ENCODE peak calls at places on chromosomes 7 and 10, in eight cellular contexts. One of them, this sample, is unnamed.

GRCh38 chr7:120436487-120437060 is 163.6 kb downstream of the KCND2 start:
- DNase-seq in astrocyte of the spinal cord: no peak
- DNase-seq in adrenal gland: no peak
- DNase-seq in fibroblast of the aortic adventitia: no peak
- DNase-seq in sigmoid colon: no peak
- DNase-seq in tibial artery: no peak
- DNase-seq in heart left ventricle: no peak
- DNase-seq in HepG2: no peak
- DNase-seq in this sample: no peak

GRCh38 chr10:105189464-105189800 is 548.3 kb downstream of the SORCS3 start:
- DNase-seq in astrocyte of the spinal cord: peak
- DNase-seq in adrenal gland: no peak
- DNase-seq in fibroblast of the aortic adventitia: peak
- DNase-seq in sigmoid colon: no peak
- DNase-seq in tibial artery: no peak
- DNase-seq in heart left ventricle: no peak
- DNase-seq in HepG2: no peak
- DNase-seq in this sample: no peak

GRCh38 chr10:98664329-98665042 is 217.8 kb upstream of the HPS1 start:
- DNase-seq in astrocyte of the spinal cord: peak
- DNase-seq in adrenal gland: peak
- DNase-seq in fibroblast of the aortic adventitia: peak
- DNase-seq in sigmoid colon: no peak
- DNase-seq in tibial artery: no peak
- DNase-seq in heart left ventricle: no peak
- DNase-seq in HepG2: peak
- DNase-seq in this sample: peak

GRCh38 chr10:93837783-93838677 is 55.7 kb upstream of the SLC35G1 start:
- DNase-seq in astrocyte of the spinal cord: no peak
- DNase-seq in adrenal gland: peak
- DNase-seq in fibroblast of the aortic adventitia: no peak
- DNase-seq in sigmoid colon: no peak
- DNase-seq in tibial artery: peak
- DNase-seq in heart left ventricle: no peak
- DNase-seq in HepG2: no peak
- DNase-seq in this sample: no peak

GRCh38 chr10:1620803-1621202 is 116.5 kb downstream of the ADARB2 start:
- DNase-seq in astrocyte of the spinal cord: no peak
- DNase-seq in adrenal gland: no peak
- DNase-seq in fibroblast of the aortic adventitia: no peak
- DNase-seq in sigmoid colon: no peak
- DNase-seq in tibial artery: no peak
- DNase-seq in heart left ventricle: no peak
- DNase-seq in HepG2: no peak
- DNase-seq in this sample: no peak

GRCh38 chr10:85612378-85612775 is 754.2 kb downstream of the GRID1 start:
- DNase-seq in astrocyte of the spinal cord: no peak
- DNase-seq in adrenal gland: no peak
- DNase-seq in fibroblast of the aortic adventitia: no peak
- DNase-seq in sigmoid colon: no peak
- DNase-seq in tibial artery: no peak
- DNase-seq in heart left ventricle: no peak
- DNase-seq in HepG2: no peak
- DNase-seq in this sample: no peak

GRCh38 chr10:12396093-12396492 is 46.7 kb downstream of the CAMK1D start:
- DNase-seq in astrocyte of the spinal cord: no peak
- DNase-seq in adrenal gland: no peak
- DNase-seq in fibroblast of the aortic adventitia: no peak
- DNase-seq in sigmoid colon: no peak
- DNase-seq in tibial artery: no peak
- DNase-seq in heart left ventricle: no peak
- DNase-seq in HepG2: no peak
- DNase-seq in this sample: no peak

GRCh38 chr7:135744938-135745701 is 3.5 kb downstream of the FAM180A start:
- DNase-seq in astrocyte of the spinal cord: peak
- DNase-seq in adrenal gland: no peak
- DNase-seq in fibroblast of the aortic adventitia: peak
- DNase-seq in sigmoid colon: no peak
- DNase-seq in tibial artery: no peak
- DNase-seq in heart left ventricle: no peak
- DNase-seq in HepG2: no peak
- DNase-seq in this sample: peak

GRCh38 chr10:23069019-23069665 is 26.2 kb upstream of the MSRB2 start:
- DNase-seq in astrocyte of the spinal cord: no peak
- DNase-seq in adrenal gland: no peak
- DNase-seq in fibroblast of the aortic adventitia: no peak
- DNase-seq in sigmoid colon: no peak
- DNase-seq in tibial artery: no peak
- DNase-seq in heart left ventricle: no peak
- DNase-seq in HepG2: no peak
- DNase-seq in this sample: no peak

GRCh38 chr7:135650831-135651573 is 11.3 kb upstream of the STMP1 start:
- DNase-seq in astrocyte of the spinal cord: peak
- DNase-seq in adrenal gland: no peak
- DNase-seq in fibroblast of the aortic adventitia: peak
- DNase-seq in sigmoid colon: no peak
- DNase-seq in tibial artery: peak
- DNase-seq in heart left ventricle: no peak
- DNase-seq in HepG2: no peak
- DNase-seq in this sample: peak

GRCh38 chr10:86105640-86106039 is 261.0 kb downstream of the GRID1 start:
- DNase-seq in astrocyte of the spinal cord: no peak
- DNase-seq in adrenal gland: no peak
- DNase-seq in fibroblast of the aortic adventitia: no peak
- DNase-seq in sigmoid colon: no peak
- DNase-seq in tibial artery: no peak
- DNase-seq in heart left ventricle: no peak
- DNase-seq in HepG2: no peak
- DNase-seq in this sample: no peak

GRCh38 chr7:155217629-155218028 is 80.0 kb upstream of the INSIG1 start:
- DNase-seq in astrocyte of the spinal cord: no peak
- DNase-seq in adrenal gland: no peak
- DNase-seq in fibroblast of the aortic adventitia: no peak
- DNase-seq in sigmoid colon: peak
- DNase-seq in tibial artery: no peak
- DNase-seq in heart left ventricle: no peak
- DNase-seq in HepG2: no peak
- DNase-seq in this sample: no peak

GRCh38 chr7:155214328-155214986 is 83.2 kb upstream of the INSIG1 start:
- DNase-seq in astrocyte of the spinal cord: no peak
- DNase-seq in adrenal gland: no peak
- DNase-seq in fibroblast of the aortic adventitia: peak
- DNase-seq in sigmoid colon: no peak
- DNase-seq in tibial artery: no peak
- DNase-seq in heart left ventricle: no peak
- DNase-seq in HepG2: no peak
- DNase-seq in this sample: no peak

GRCh38 chr7:155218276-155219153 is 79.2 kb upstream of the INSIG1 start:
- DNase-seq in astrocyte of the spinal cord: no peak
- DNase-seq in adrenal gland: no peak
- DNase-seq in fibroblast of the aortic adventitia: no peak
- DNase-seq in sigmoid colon: peak
- DNase-seq in tibial artery: no peak
- DNase-seq in heart left ventricle: no peak
- DNase-seq in HepG2: no peak
- DNase-seq in this sample: no peak

GRCh38 chr7:155215576-155216325 is 81.9 kb upstream of the INSIG1 start:
- DNase-seq in astrocyte of the spinal cord: no peak
- DNase-seq in adrenal gland: no peak
- DNase-seq in fibroblast of the aortic adventitia: no peak
- DNase-seq in sigmoid colon: no peak
- DNase-seq in tibial artery: no peak
- DNase-seq in heart left ventricle: no peak
- DNase-seq in HepG2: no peak
- DNase-seq in this sample: no peak

GRCh38 chr7:155216475-155217272 is 81.0 kb upstream of the INSIG1 start:
- DNase-seq in astrocyte of the spinal cord: no peak
- DNase-seq in adrenal gland: no peak
- DNase-seq in fibroblast of the aortic adventitia: peak
- DNase-seq in sigmoid colon: peak
- DNase-seq in tibial artery: no peak
- DNase-seq in heart left ventricle: no peak
- DNase-seq in HepG2: no peak
- DNase-seq in this sample: peak
- TF ChIP-seq CTCF in astrocyte of the spinal cord: no peak
- TF ChIP-seq CTCF in adrenal gland: no peak
- TF ChIP-seq CTCF in fibroblast of the aortic adventitia: peak
- TF ChIP-seq CTCF in sigmoid colon: no peak
- TF ChIP-seq CTCF in tibial artery: no peak
- TF ChIP-seq CTCF in heart left ventricle: no peak
- TF ChIP-seq CTCF in HepG2: no peak
- TF ChIP-seq CTCF in this sample: no peak

GRCh38 chr7:116316838-116317612 is 106.7 kb downstream of the TES start:
- DNase-seq in astrocyte of the spinal cord: peak
- DNase-seq in adrenal gland: peak
- DNase-seq in fibroblast of the aortic adventitia: peak
- DNase-seq in sigmoid colon: peak
- DNase-seq in tibial artery: peak
- DNase-seq in heart left ventricle: peak
- DNase-seq in HepG2: peak
- DNase-seq in this sample: peak

GRCh38 chr7:116315803-116316202 is 105.5 kb downstream of the TES start:
- DNase-seq in astrocyte of the spinal cord: no peak
- DNase-seq in adrenal gland: no peak
- DNase-seq in fibroblast of the aortic adventitia: no peak
- DNase-seq in sigmoid colon: no peak
- DNase-seq in tibial artery: no peak
- DNase-seq in heart left ventricle: no peak
- DNase-seq in HepG2: no peak
- DNase-seq in this sample: no peak

GRCh38 chr7:116322541-116322940 is 112.2 kb downstream of the TES start:
- DNase-seq in astrocyte of the spinal cord: no peak
- DNase-seq in adrenal gland: no peak
- DNase-seq in fibroblast of the aortic adventitia: peak
- DNase-seq in sigmoid colon: no peak
- DNase-seq in tibial artery: no peak
- DNase-seq in heart left ventricle: no peak
- DNase-seq in HepG2: no peak
- DNase-seq in this sample: no peak

GRCh38 chr7:116315293-116315692 is 105.0 kb downstream of the TES start:
- DNase-seq in astrocyte of the spinal cord: peak
- DNase-seq in adrenal gland: no peak
- DNase-seq in fibroblast of the aortic adventitia: no peak
- DNase-seq in sigmoid colon: no peak
- DNase-seq in tibial artery: no peak
- DNase-seq in heart left ventricle: no peak
- DNase-seq in HepG2: no peak
- DNase-seq in this sample: no peak

GRCh38 chr7:116317907-116318306 is 107.6 kb downstream of the TES start:
- DNase-seq in astrocyte of the spinal cord: no peak
- DNase-seq in adrenal gland: no peak
- DNase-seq in fibroblast of the aortic adventitia: peak
- DNase-seq in sigmoid colon: no peak
- DNase-seq in tibial artery: no peak
- DNase-seq in heart left ventricle: no peak
- DNase-seq in HepG2: no peak
- DNase-seq in this sample: no peak
- H3K4me3 ChIP-seq in astrocyte of the spinal cord: no peak
- H3K4me3 ChIP-seq in adrenal gland: no peak
- H3K4me3 ChIP-seq in fibroblast of the aortic adventitia: no peak
- H3K4me3 ChIP-seq in sigmoid colon: no peak
- H3K4me3 ChIP-seq in tibial artery: no peak
- H3K4me3 ChIP-seq in heart left ventricle: no peak
- H3K4me3 ChIP-seq in HepG2: no peak
- H3K4me3 ChIP-seq in this sample: no peak

GRCh38 chr10:124744047-124744687 is at the start of gene FAM53B:
- DNase-seq in astrocyte of the spinal cord: peak
- DNase-seq in adrenal gland: peak
- DNase-seq in fibroblast of the aortic adventitia: peak
- DNase-seq in sigmoid colon: peak
- DNase-seq in tibial artery: peak
- DNase-seq in heart left ventricle: peak
- DNase-seq in HepG2: no peak
- DNase-seq in this sample: peak

GRCh38 chr10:124743188-124744046 is 761 bp downstream of the FAM53B start:
- DNase-seq in astrocyte of the spinal cord: peak
- DNase-seq in adrenal gland: peak
- DNase-seq in fibroblast of the aortic adventitia: no peak
- DNase-seq in sigmoid colon: peak
- DNase-seq in tibial artery: no peak
- DNase-seq in heart left ventricle: no peak
- DNase-seq in HepG2: no peak
- DNase-seq in this sample: no peak

GRCh38 chr10:124741922-124742417 is 2.2 kb downstream of the FAM53B start:
- DNase-seq in astrocyte of the spinal cord: no peak
- DNase-seq in adrenal gland: no peak
- DNase-seq in fibroblast of the aortic adventitia: no peak
- DNase-seq in sigmoid colon: peak
- DNase-seq in tibial artery: no peak
- DNase-seq in heart left ventricle: no peak
- DNase-seq in HepG2: no peak
- DNase-seq in this sample: no peak

GRCh38 chr10:124741281-124741921 is 2.8 kb downstream of the FAM53B start:
- DNase-seq in astrocyte of the spinal cord: peak
- DNase-seq in adrenal gland: peak
- DNase-seq in fibroblast of the aortic adventitia: peak
- DNase-seq in sigmoid colon: peak
- DNase-seq in tibial artery: peak
- DNase-seq in heart left ventricle: peak
- DNase-seq in HepG2: peak
- DNase-seq in this sample: peak

DNA sequence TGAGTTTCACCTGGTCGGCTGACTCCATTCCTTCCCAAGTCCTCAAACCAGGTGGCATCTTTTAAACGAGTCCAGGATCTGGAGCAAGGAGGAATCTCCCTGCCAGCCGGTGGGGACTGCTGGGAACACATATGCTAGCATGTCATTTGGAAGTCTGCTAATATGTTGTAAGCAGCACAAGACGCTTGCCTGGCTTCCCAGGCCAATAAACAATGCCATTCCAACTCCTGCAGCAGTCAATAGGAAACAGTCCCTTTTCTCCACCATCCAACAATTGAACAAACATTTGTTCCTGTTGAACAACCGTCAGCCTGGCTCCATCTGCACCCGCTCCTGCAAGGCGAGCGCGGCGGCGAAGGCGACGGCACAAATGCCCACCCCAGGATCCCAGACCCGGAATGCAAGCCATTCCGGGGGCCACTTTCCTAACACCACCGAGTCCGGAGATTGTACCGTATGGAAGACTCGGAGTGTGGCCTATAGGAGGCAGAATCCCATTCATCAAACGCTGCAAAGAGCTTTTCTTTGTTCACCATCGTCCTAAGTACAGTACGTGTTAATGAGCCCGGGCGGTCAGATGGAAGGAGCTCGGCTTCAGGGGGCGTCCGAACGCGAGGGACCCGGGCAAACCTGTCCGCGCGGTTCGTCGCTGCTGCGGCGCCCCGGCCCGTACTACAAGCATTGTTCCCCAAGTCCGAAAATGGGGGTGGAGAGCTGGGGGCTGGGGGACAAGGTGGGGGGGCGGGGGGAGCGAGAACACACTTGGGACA is 1.6 kb downstream of the FAM53B start:
- DNase-seq in astrocyte of the spinal cord: no peak
- DNase-seq in adrenal gland: peak
- DNase-seq in fibroblast of the aortic adventitia: no peak
- DNase-seq in sigmoid colon: peak
- DNase-seq in tibial artery: no peak
- DNase-seq in heart left ventricle: no peak
- DNase-seq in HepG2: peak
- DNase-seq in this sample: no peak
- TF ChIP-seq CTCF in astrocyte of the spinal cord: peak
- TF ChIP-seq CTCF in adrenal gland: no peak
- TF ChIP-seq CTCF in fibroblast of the aortic adventitia: peak
- TF ChIP-seq CTCF in sigmoid colon: no peak
- TF ChIP-seq CTCF in tibial artery: no peak
- TF ChIP-seq CTCF in heart left ventricle: peak
- TF ChIP-seq CTCF in HepG2: peak
- TF ChIP-seq CTCF in this sample: peak

GRCh38 chr10:110651044-110651958 is 7.2 kb downstream of the RBM20 start:
- DNase-seq in astrocyte of the spinal cord: peak
- DNase-seq in adrenal gland: no peak
- DNase-seq in fibroblast of the aortic adventitia: peak
- DNase-seq in sigmoid colon: peak
- DNase-seq in tibial artery: no peak
- DNase-seq in heart left ventricle: peak
- DNase-seq in HepG2: no peak
- DNase-seq in this sample: peak
- H3K4me3 ChIP-seq in astrocyte of the spinal cord: no peak
- H3K4me3 ChIP-seq in adrenal gland: no peak
- H3K4me3 ChIP-seq in fibroblast of the aortic adventitia: peak
- H3K4me3 ChIP-seq in sigmoid colon: peak
- H3K4me3 ChIP-seq in tibial artery: no peak
- H3K4me3 ChIP-seq in heart left ventricle: no peak
- H3K4me3 ChIP-seq in HepG2: no peak
- H3K4me3 ChIP-seq in this sample: no peak

This sample was measured in fibroblast of pulmonary artery.